ENCODE peak calls at places on chromosomes 7 and 10, in six cellular contexts. L is NCI-H1417; I is stimulated activated CD4-positive, alpha-beta T cell treated with anti-CD3 and anti-CD28 coated beads, TNF-alpha, amount 100 ng/mL, for 1 hour; J is AG04450; B is glutamatergic neuron; Q is effector CD8-positive, alpha-beta T cell. U is an unnamed sample.

GRCh38 chr7:105352018-105352612 is 36.6 kb downstream of the SRPK2 start:
- DNase-seq in L (peak; percentile 18), I (no peak), J (peak; percentile 55), B (no peak), Q (no peak), U (no peak)

GRCh38 chr7:909358-910329 is 33.3 kb downstream of the GET4 start:
- DNase-seq in L (no peak), I (no peak), J (no peak), B (no peak), Q (no peak), U (no peak)

GRCh38 chr10:26555719-26556368 is 117.7 kb downstream of the APBB1IP start:
- DNase-seq in L (no peak), I (no peak), J (no peak), B (no peak), Q (no peak), U (no peak)

GRCh38 chr7:143494622-143495021 is 16.9 kb downstream of the TAS2R41 start:
- DNase-seq in L (no peak), I (no peak), J (no peak), B (no peak), Q (no peak), U (no peak)

GRCh38 chr10:46549171-46550075 is 7.0 kb downstream of the GPRIN2 start:
- DNase-seq in L (no peak), I (no peak), J (no peak), B (no peak), Q (no peak), U (no peak)

GRCh38 chr7:73893342-73894101 is 32.6 kb downstream of the TMEM270 start:
- DNase-seq in L (no peak), I (no peak), J (no peak), B (peak; percentile 16), Q (no peak), U (no peak)

GRCh38 chr10:72039377-72039776 is 49.0 kb downstream of the SPOCK2 start:
- DNase-seq in L (no peak), I (no peak), J (no peak), B (no peak), Q (no peak), U (no peak)

GRCh38 chr10:52566471-52567246 is 205.9 kb downstream of the MBL2 start:
- DNase-seq in L (no peak), I (no peak), J (peak; percentile 23), B (no peak), Q (no peak), U (no peak)

GRCh38 chr7:533266-533665 is 13.6 kb upstream of the PDGFA start:
- DNase-seq in L (no peak), I (no peak), J (no peak), B (no peak), Q (no peak), U (no peak)

GRCh38 chr10:102421645-102422585 is 1.3 kb downstream of the FBXL15 start:
- DNase-seq in L (no peak), I (no peak), J (no peak), B (no peak), Q (no peak), U (no peak)

GRCh38 chr7:99829520-99830160 is 1.8 kb downstream of the CYP3A43 start:
- DNase-seq in L (no peak), I (no peak), J (no peak), B (no peak), Q (no peak), U (no peak)

GRCh38 chr7:15783971-15784693 is 97.6 kb upstream of the MEOX2 start:
- DNase-seq in L (no peak), I (no peak), J (no peak), B (no peak), Q (no peak), U (no peak)

GRCh38 chr10:23702977-23703414 is 264.1 kb downstream of the OTUD1 start:
- DNase-seq in L (peak; percentile 47), I (peak; percentile 4), J (peak; percentile 1), B (peak; percentile 57), Q (peak; percentile 24), U (peak; percentile 58)

GRCh38 chr10:7410800-7411670 is at the start of gene SFMBT2:
- DNase-seq in L (peak; percentile 53), I (no peak), J (peak; percentile 10), B (peak; percentile 73), Q (peak; percentile 42), U (peak; percentile 20)

GRCh38 chr7:136134503-136134902 is 157.3 kb upstream of the MTPN start:
- DNase-seq in L (no peak), I (no peak), J (no peak), B (no peak), Q (no peak), U (no peak)

GRCh38 chr7:106895246-106895864 is 30.3 kb downstream of the PIK3CG start:
- DNase-seq in L (no peak), I (no peak), J (no peak), B (no peak), Q (no peak), U (no peak)

GRCh38 chr7:17523813-17524741 is 225.6 kb downstream of the AHR start:
- DNase-seq in L (peak; percentile 18), I (no peak), J (no peak), B (no peak), Q (no peak), U (peak; percentile 46)

GRCh38 chr7:135152447-135152846 is 4.6 kb downstream of the TMEM140 start:
- DNase-seq in L (no peak), I (no peak), J (no peak), B (no peak), Q (no peak), U (no peak)

GRCh38 chr7:69860486-69860885 is 262.2 kb downstream of the AUTS2 start:
- DNase-seq in L (no peak), I (no peak), J (no peak), B (no peak), Q (no peak), U (no peak)

GRCh38 chr10:62333135-62333889 is 40.9 kb upstream of the ZNF365 start:
- DNase-seq in L (no peak), I (no peak), J (no peak), B (no peak), Q (no peak), U (no peak)

GRCh38 chr10:69446229-69446628 is 5.0 kb upstream of the TSPAN15 start:
- DNase-seq in L (no peak), I (no peak), J (no peak), B (no peak), Q (no peak), U (no peak)

GRCh38 chr7:17558558-17559332 is 260.3 kb downstream of the AHR start:
- DNase-seq in L (peak; percentile 74), I (no peak), J (no peak), B (no peak), Q (no peak), U (no peak)

GRCh38 chr7:132402096-132402495 is 174.2 kb downstream of the PLXNA4 start:
- DNase-seq in L (peak; percentile 70), I (no peak), J (no peak), B (no peak), Q (no peak), U (peak; percentile 85)

GRCh38 chr10:112979927-112980326 is 29.9 kb downstream of the TCF7L2 start:
- DNase-seq in L (no peak), I (no peak), J (no peak), B (no peak), Q (no peak), U (no peak)

GRCh38 chr10:127196227-127196954 is at the start of gene INSYN2A:
- DNase-seq in L (no peak), I (no peak), J (no peak), B (peak; percentile 76), Q (no peak), U (no peak)

GRCh38 chr10:75655791-75656451 is 224.5 kb downstream of the LRMDA start:
- DNase-seq in L (no peak), I (no peak), J (no peak), B (no peak), Q (no peak), U (no peak)

GRCh38 chr7:159271795-159272194 is 127.1 kb upstream of the VIPR2 start:
- DNase-seq in L (no peak), I (no peak), J (no peak), B (no peak), Q (no peak), U (no peak)